ENCODE peak calls at places on chromosomes 2 and 18, in ten cellular contexts. M is progenitor cell of endocrine pancreas, H is BE2C, Q is NCI-H1436, L is nucleus accumbens, B is T-helper 2 cell, A is LoVo, S is activated T-cell treated with anti-CD3 and anti-CD28 coated beads for 1 hour, P is spleen, G is hypothalamus. N is an unnamed sample.

GRCh38 chr18:36532394-36532793 is 234.9 kb downstream of the FHOD3 start:
- DNase-seq in S (no peak), Q (no peak), B (no peak), G (no peak), L (no peak), M (no peak), A (peak), P (no peak), H (no peak), N (no peak)

GRCh38 chr2:85717308-85718005 is 23.3 kb downstream of the GNLY start:
- DNase-seq in L (no peak), P (no peak), H (peak), M (no peak), A (no peak), G (no peak), B (no peak), S (no peak), Q (no peak), N (no peak)

GRCh38 chr2:209977386-209978239 is 24.8 kb upstream of the RPE start:
- DNase-seq in M (no peak), H (no peak), Q (peak), B (no peak), S (no peak), A (peak), G (no peak), P (no peak), L (no peak), N (peak)

GRCh38 chr2:234951386-234952269 is at the start of gene SH3BP4:
- DNase-seq in H (peak), G (peak), B (no peak), M (peak), L (peak), A (peak), S (peak), Q (peak), P (peak), N (peak)

GRCh38 chr2:108215794-108216211 is 24.0 kb upstream of the SULT1C3 start:
- DNase-seq in G (no peak), B (no peak), Q (no peak), P (no peak), L (no peak), A (peak), H (no peak), S (no peak), M (no peak), N (peak)

GRCh38 chr2:219689676-219690628 is 62.5 kb downstream of the SLC4A3 start:
- DNase-seq in M (no peak), G (no peak), Q (peak), P (no peak), S (no peak), A (peak), H (peak), L (no peak), B (no peak), N (peak)

GRCh38 chr2:201999289-201999688 is 34.4 kb upstream of the FZD7 start:
- DNase-seq in P (no peak), G (no peak), S (no peak), H (no peak), L (no peak), B (no peak), A (no peak), Q (no peak), M (no peak), N (no peak)

GRCh38 chr18:57301573-57302230 is 50.7 kb upstream of the ST8SIA3 start:
- DNase-seq in S (no peak), G (no peak), L (no peak), M (no peak), A (no peak), B (no peak), P (no peak), Q (no peak), H (peak), N (no peak)

GRCh38 chr2:196166876-196167275 is 4.5 kb downstream of the STK17B start:
- DNase-seq in M (no peak), S (no peak), Q (no peak), B (no peak), A (no peak), P (no peak), L (no peak), H (no peak), G (no peak), N (no peak)

GRCh38 chr2:158120664-158121063 is 19.0 kb downstream of the UPP2 start:
- DNase-seq in A (no peak), B (no peak), S (no peak), P (no peak), H (no peak), G (no peak), Q (no peak), M (no peak), L (no peak), N (no peak)

GRCh38 chr2:97095661-97096060 is 979 bp upstream of the FAHD2B start:
- DNase-seq in A (no peak), B (no peak), G (no peak), P (no peak), M (no peak), H (no peak), S (no peak), Q (no peak), L (no peak), N (no peak)

GRCh38 chr2:179467111-179467510 is 202.5 kb upstream of the SESTD1 start:
- DNase-seq in M (no peak), A (no peak), L (no peak), H (no peak), B (no peak), G (no peak), S (no peak), P (no peak), Q (peak), N (no peak)

GRCh38 chr2:240355962-240356361 is 79.5 kb upstream of the GPC1 start:
- DNase-seq in G (no peak), B (no peak), M (no peak), A (no peak), H (peak), P (no peak), L (no peak), Q (no peak), S (no peak), N (no peak)

GRCh38 chr2:55929476-55929875 is 5.9 kb upstream of the EFEMP1 start:
- DNase-seq in H (no peak), S (no peak), L (no peak), B (no peak), A (no peak), M (no peak), Q (no peak), P (no peak), G (no peak), N (no peak)

GRCh38 chr2:36743954-36744353 is 47.4 kb downstream of the VIT start:
- DNase-seq in Q (no peak), P (no peak), S (no peak), A (no peak), M (no peak), H (no peak), B (no peak), G (no peak), L (no peak), N (no peak)

GRCh38 chr2:168614291-168615018 is 158.4 kb downstream of the CERS6 start:
- DNase-seq in S (no peak), Q (no peak), P (no peak), L (no peak), M (no peak), A (no peak), G (no peak), B (no peak), H (peak), N (no peak)

GRCh38 chr2:24365051-24365450 is 4.7 kb upstream of the ITSN2 start:
- DNase-seq in B (no peak), M (no peak), A (peak), S (no peak), Q (no peak), G (no peak), L (no peak), P (peak), H (peak), N (peak)

GRCh38 chr2:40281021-40281940 is 170.6 kb downstream of the SLC8A1 start:
- DNase-seq in L (no peak), S (no peak), B (no peak), M (no peak), A (no peak), G (no peak), P (no peak), Q (no peak), H (no peak), N (no peak)

GRCh38 chr2:55419236-55419513 is 481 bp downstream of the CCDC88A start:
- DNase-seq in S (no peak), P (peak), L (no peak), H (peak), M (no peak), A (peak), B (no peak), Q (no peak), G (no peak), N (peak)

GRCh38 chr2:54321062-54321461 is 65.0 kb upstream of the TSPYL6 start:
- DNase-seq in S (no peak), A (no peak), Q (no peak), M (no peak), P (no peak), H (no peak), G (no peak), L (no peak), B (no peak), N (no peak)

GRCh38 chr18:2083691-2084090 is 487.6 kb downstream of the METTL4 start:
- DNase-seq in G (no peak), Q (no peak), H (no peak), M (no peak), S (no peak), A (no peak), B (no peak), P (no peak), L (no peak), N (no peak)

GRCh38 chr2:148819019-148819418 is 56.0 kb upstream of the KIF5C start:
- DNase-seq in M (no peak), B (no peak), H (no peak), L (no peak), S (no peak), A (no peak), Q (no peak), P (no peak), G (no peak), N (no peak)

GRCh38 chr18:77255426-77256105 is 5.9 kb downstream of the GALR1 start:
- DNase-seq in B (no peak), H (no peak), Q (no peak), G (no peak), M (no peak), P (no peak), S (no peak), A (no peak), L (no peak), N (no peak)

GRCh38 chr2:37523861-37524362 is 147.5 kb downstream of the CDC42EP3 start:
- DNase-seq in M (no peak), Q (no peak), G (no peak), H (no peak), L (no peak), S (no peak), P (no peak), A (no peak), B (no peak), N (no peak)

GRCh38 chr2:188788621-188789020 is 185.6 kb upstream of the COL3A1 start:
- DNase-seq in H (no peak), G (no peak), S (no peak), M (no peak), A (peak), L (no peak), B (no peak), P (no peak), Q (no peak), N (no peak)

N was measured in GM20000.